ENCODE peak calls at places on chromosomes 4 and X, in six cellular contexts. One of them, this sample, is unnamed.

GRCh38 chr4:138522366-138522765 is 280.2 kb upstream of the SLC7A11 start:
- DNase-seq in A549: peak; percentile 10
- DNase-seq in left ventricle myocardium inferior: no peak
- DNase-seq in Panc1: peak; percentile 5
- DNase-seq in upper lobe of right lung: no peak
- DNase-seq in PC-9: no peak
- DNase-seq in this sample: no peak

GRCh38 chrX:1086444-1087409 is 125.7 kb downstream of the CRLF2 start:
- DNase-seq in A549: peak; percentile 97
- DNase-seq in left ventricle myocardium inferior: no peak
- DNase-seq in Panc1: no peak
- DNase-seq in upper lobe of right lung: no peak
- DNase-seq in PC-9: no peak
- DNase-seq in this sample: no peak

GRCh38 chr4:15652191-15652590 is 3.0 kb downstream of the FBXL5 start:
- DNase-seq in A549: no peak
- DNase-seq in left ventricle myocardium inferior: no peak
- DNase-seq in Panc1: no peak
- DNase-seq in upper lobe of right lung: no peak
- DNase-seq in PC-9: no peak
- DNase-seq in this sample: no peak

GRCh38 chrX:102784550-102784949 is 64.0 kb downstream of the GPRASP3 start:
- DNase-seq in A549: no peak
- DNase-seq in left ventricle myocardium inferior: no peak
- DNase-seq in Panc1: no peak
- DNase-seq in upper lobe of right lung: peak; percentile 69
- DNase-seq in PC-9: no peak
- DNase-seq in this sample: no peak

GRCh38 chr4:48944252-48944651 is 37.7 kb upstream of the OCIAD2 start:
- DNase-seq in A549: peak; percentile 41
- DNase-seq in left ventricle myocardium inferior: no peak
- DNase-seq in Panc1: no peak
- DNase-seq in upper lobe of right lung: no peak
- DNase-seq in PC-9: peak; percentile 83
- DNase-seq in this sample: no peak

GRCh38 chr4:83631066-83631465 is 95.2 kb downstream of the GPAT3 start:
- DNase-seq in A549: no peak
- DNase-seq in left ventricle myocardium inferior: no peak
- DNase-seq in Panc1: no peak
- DNase-seq in upper lobe of right lung: no peak
- DNase-seq in PC-9: no peak
- DNase-seq in this sample: no peak

GRCh38 chrX:72201836-72202536 is 20.4 kb downstream of the PIN4 start:
- DNase-seq in A549: peak; percentile 68
- DNase-seq in left ventricle myocardium inferior: no peak
- DNase-seq in Panc1: peak; percentile 61
- DNase-seq in upper lobe of right lung: no peak
- DNase-seq in PC-9: peak; percentile 2
- DNase-seq in this sample: no peak

GRCh38 chrX:116873678-116874077 is 410.9 kb upstream of the CT83 start:
- DNase-seq in A549: peak; percentile 10
- DNase-seq in left ventricle myocardium inferior: no peak
- DNase-seq in Panc1: no peak
- DNase-seq in upper lobe of right lung: no peak
- DNase-seq in PC-9: peak; percentile 37
- DNase-seq in this sample: no peak

GRCh38 chr4:6476893-6477292 is 4.5 kb upstream of the PPP2R2C start:
- DNase-seq in A549: no peak
- DNase-seq in left ventricle myocardium inferior: no peak
- DNase-seq in Panc1: no peak
- DNase-seq in upper lobe of right lung: no peak
- DNase-seq in PC-9: no peak
- DNase-seq in this sample: no peak

GRCh38 chrX:71215335-71215912 is 7.6 kb upstream of the GJB1 start:
- DNase-seq in A549: no peak
- DNase-seq in left ventricle myocardium inferior: no peak
- DNase-seq in Panc1: no peak
- DNase-seq in upper lobe of right lung: no peak
- DNase-seq in PC-9: no peak
- DNase-seq in this sample: no peak

GRCh38 chr4:92305878-92306520 is 2.2 kb downstream of the GRID2 start:
- DNase-seq in A549: no peak
- DNase-seq in left ventricle myocardium inferior: no peak
- DNase-seq in Panc1: no peak
- DNase-seq in upper lobe of right lung: no peak
- DNase-seq in PC-9: no peak
- DNase-seq in this sample: no peak
- H3K4me3 ChIP-seq in A549: peak overlapping the region; percentile 39
- H3K4me3 ChIP-seq in left ventricle myocardium inferior: peak overlapping the region; percentile 67
- H3K4me3 ChIP-seq in Panc1: peak overlapping the region; percentile 46
- H3K4me3 ChIP-seq in upper lobe of right lung: peak overlapping the region; percentile 25
- H3K4me3 ChIP-seq in PC-9: no peak overlapping the region
- H3K4me3 ChIP-seq in this sample: peak overlapping the region; percentile 13

GRCh38 chr4:87047281-87047798 is 112.5 kb downstream of the AFF1 start:
- DNase-seq in A549: no peak
- DNase-seq in left ventricle myocardium inferior: no peak
- DNase-seq in Panc1: no peak
- DNase-seq in upper lobe of right lung: no peak
- DNase-seq in PC-9: no peak
- DNase-seq in this sample: no peak
- H3K4me1 ChIP-seq in A549: peaks cover 24% of the 10 kb centered on the region
- H3K4me1 ChIP-seq in left ventricle myocardium inferior: peaks cover 98% of the 10 kb centered on the region
- H3K4me1 ChIP-seq in Panc1: no peaks in the 10 kb centered on the region
- H3K4me1 ChIP-seq in upper lobe of right lung: peaks cover 44% of the 10 kb centered on the region
- H3K4me1 ChIP-seq in PC-9: no peaks in the 10 kb centered on the region
- H3K4me1 ChIP-seq in this sample: peaks cover 29% of the 10 kb centered on the region

DNA sequence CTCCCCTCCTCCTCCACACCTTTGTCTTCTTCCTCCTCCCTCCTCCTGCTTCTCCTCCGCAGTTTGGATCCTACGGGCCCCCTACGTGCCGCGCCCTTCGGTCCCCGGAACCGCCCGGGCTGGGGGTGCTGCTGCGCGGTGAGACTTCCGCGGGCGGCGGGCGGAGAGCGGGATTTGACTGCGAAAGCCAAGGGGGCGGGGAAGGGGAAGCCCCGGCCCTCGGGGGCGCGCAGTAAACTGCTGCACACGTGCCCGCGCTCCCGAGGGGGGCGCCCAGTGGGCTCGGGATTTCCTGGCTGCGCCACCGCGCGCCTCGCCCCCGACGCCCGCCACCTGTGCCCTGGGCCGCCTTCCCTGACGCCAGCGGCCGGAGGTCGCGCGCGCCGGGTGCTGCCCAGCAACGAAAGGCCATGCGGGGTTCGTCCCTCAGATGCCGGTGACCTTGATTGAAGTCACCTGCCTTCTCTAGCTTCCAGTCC is 3.3 kb upstream of the NKX3-2 start:
- DNase-seq in A549: no peak
- DNase-seq in left ventricle myocardium inferior: no peak
- DNase-seq in Panc1: no peak
- DNase-seq in upper lobe of right lung: no peak
- DNase-seq in PC-9: no peak
- DNase-seq in this sample: no peak
- H3K4me3 ChIP-seq in A549: peak overlapping the region; percentile 44
- H3K4me3 ChIP-seq in left ventricle myocardium inferior: peak overlapping the region; percentile 59
- H3K4me3 ChIP-seq in Panc1: peak overlapping the region; percentile 54
- H3K4me3 ChIP-seq in upper lobe of right lung: peak overlapping the region; percentile 36
- H3K4me3 ChIP-seq in PC-9: no peak overlapping the region
- H3K4me3 ChIP-seq in this sample: no peak overlapping the region

DNA sequence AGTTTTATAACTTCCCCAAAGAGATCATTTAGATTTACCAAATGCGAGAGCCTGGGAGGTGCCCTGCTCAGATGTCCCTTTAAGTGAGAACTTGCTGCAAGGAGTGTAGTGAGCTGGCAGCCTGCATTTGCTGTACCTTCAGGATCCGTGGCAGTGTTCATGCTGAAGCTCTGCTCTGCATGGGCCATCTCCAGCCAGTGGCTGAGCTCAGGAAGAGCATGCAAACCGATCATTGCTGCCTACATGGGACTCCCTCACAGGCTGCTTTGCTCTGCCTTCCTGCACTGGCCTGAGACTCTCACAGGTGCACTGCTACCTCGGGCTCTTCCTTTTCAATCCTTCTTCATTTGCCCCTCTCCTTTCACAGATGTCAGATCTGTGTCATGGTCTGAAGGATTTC is 152.0 kb upstream of the SFRP2 start:
- DNase-seq in A549: no peak
- DNase-seq in left ventricle myocardium inferior: no peak
- DNase-seq in Panc1: no peak
- DNase-seq in upper lobe of right lung: no peak
- DNase-seq in PC-9: no peak
- DNase-seq in this sample: no peak
- H3K4me1 ChIP-seq in A549: no peaks in the 10 kb centered on the region
- H3K4me1 ChIP-seq in left ventricle myocardium inferior: no peaks in the 10 kb centered on the region
- H3K4me1 ChIP-seq in Panc1: no peaks in the 10 kb centered on the region
- H3K4me1 ChIP-seq in upper lobe of right lung: no peaks in the 10 kb centered on the region
- H3K4me1 ChIP-seq in PC-9: no peaks in the 10 kb centered on the region
- H3K4me1 ChIP-seq in this sample: no peaks in the 10 kb centered on the region

DNA sequence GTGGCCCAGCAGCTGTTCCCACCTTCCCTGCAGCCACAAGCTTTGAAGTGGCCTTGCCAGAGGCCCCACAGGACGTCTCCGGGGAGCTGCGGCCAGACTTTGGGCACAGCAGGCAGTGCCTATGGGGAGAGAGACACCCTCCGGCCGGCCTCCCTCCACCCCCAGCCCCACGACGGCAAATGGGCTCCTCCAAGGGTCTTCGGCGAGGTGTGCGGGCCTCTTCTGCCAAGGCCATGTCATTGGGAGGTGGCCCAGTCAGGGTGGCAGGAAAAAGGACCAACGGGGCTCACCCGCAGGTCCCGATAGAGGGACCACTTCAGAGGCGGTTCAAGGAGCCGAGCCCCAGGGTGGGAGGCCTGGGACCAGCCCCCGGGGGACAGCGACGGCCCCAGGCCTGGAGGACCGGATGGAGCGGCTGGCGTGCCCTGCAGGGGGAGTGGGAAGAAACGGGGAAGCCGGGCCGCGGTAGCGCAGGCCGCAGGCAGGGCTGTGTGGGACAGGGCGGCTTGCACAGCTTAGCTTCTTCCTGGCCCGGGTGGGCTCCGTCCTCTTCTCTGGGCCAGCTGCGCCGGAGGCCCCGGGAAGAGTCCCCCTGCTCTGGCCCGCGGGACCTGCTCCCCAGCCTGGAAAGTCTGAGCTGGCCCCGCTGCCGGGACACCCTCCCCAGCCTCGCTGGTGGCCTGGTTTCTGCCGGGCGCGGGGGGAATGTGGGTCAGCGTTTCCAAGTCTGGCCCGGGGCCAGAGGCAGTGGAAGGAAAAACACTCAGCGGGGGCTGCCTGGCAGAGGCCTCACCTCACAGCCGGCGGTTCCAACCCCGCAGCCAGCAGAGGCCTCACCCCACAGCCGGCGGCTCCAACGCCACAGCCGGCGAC is 21.9 kb upstream of the SPON2 start:
- DNase-seq in A549: no peak
- DNase-seq in left ventricle myocardium inferior: peak; percentile 85
- DNase-seq in Panc1: no peak
- DNase-seq in upper lobe of right lung: peak; percentile 70
- DNase-seq in PC-9: no peak
- DNase-seq in this sample: peak; percentile 88
- H3K4me3 ChIP-seq in A549: no peak overlapping the region
- H3K4me3 ChIP-seq in left ventricle myocardium inferior: peak overlapping the region; percentile 42
- H3K4me3 ChIP-seq in Panc1: no peak overlapping the region
- H3K4me3 ChIP-seq in upper lobe of right lung: no peak overlapping the region
- H3K4me3 ChIP-seq in PC-9: no peak overlapping the region
- H3K4me3 ChIP-seq in this sample: peak overlapping the region; percentile 20

DNA sequence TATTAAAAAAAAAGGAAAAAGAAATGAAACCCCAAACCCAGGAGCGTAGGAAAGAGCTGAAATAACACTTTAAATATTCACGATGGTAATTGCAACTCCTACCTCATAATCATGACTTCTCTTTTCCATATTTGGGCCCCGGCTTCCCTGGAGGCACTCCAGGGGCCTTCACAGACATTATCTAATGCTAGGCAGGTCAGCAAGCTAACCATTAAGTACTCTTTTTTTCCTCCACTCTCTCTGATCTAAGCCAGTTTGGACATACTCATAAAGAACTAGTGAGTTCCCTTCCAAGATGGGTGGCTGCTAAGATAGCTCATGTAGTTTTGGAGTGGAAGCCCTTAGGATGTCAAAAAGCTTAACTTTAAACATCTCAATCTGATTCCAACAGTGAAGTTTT is 83.2 kb downstream of the SH3KBP1 start:
- DNase-seq in A549: no peak
- DNase-seq in left ventricle myocardium inferior: no peak
- DNase-seq in Panc1: no peak
- DNase-seq in upper lobe of right lung: no peak
- DNase-seq in PC-9: no peak
- DNase-seq in this sample: no peak
- H3K4me1 ChIP-seq in A549: no peaks in the 10 kb centered on the region
- H3K4me1 ChIP-seq in left ventricle myocardium inferior: peaks cover 12% of the 10 kb centered on the region
- H3K4me1 ChIP-seq in Panc1: no peaks in the 10 kb centered on the region
- H3K4me1 ChIP-seq in upper lobe of right lung: peaks cover 3% of the 10 kb centered on the region
- H3K4me1 ChIP-seq in PC-9: no peaks in the 10 kb centered on the region
- H3K4me1 ChIP-seq in this sample: no peaks in the 10 kb centered on the region

This sample was measured in uterus.